ENCODE peak calls at places on chromosomes 1 and 21, in six cellular contexts. D is AG08396; E is caudate nucleus; L is smooth muscle cell of the brain vasculature; Y is NCI-H1092; P is activated effector memory CD4-positive, alpha-beta T cell treated with Interleukin-2 at 50 U/mL for 16 hours. O is an unnamed sample.

GRCh38 chr1:72037745-72038343 is 244.5 kb downstream of the NEGR1 start:
- DNase-seq in Y (no peak), L (peak), D (peak), E (no peak), P (no peak), O (no peak)

GRCh38 chr1:154320882-154321608 is at the start of gene AQP10:
- DNase-seq in P (no peak), L (no peak), Y (no peak), D (no peak), E (no peak), O (no peak)

GRCh38 chr1:200628223-200628868 is 7.8 kb upstream of the KIF14 start:
- DNase-seq in E (no peak), Y (no peak), D (no peak), L (no peak), P (no peak), O (no peak)

GRCh38 chr1:2019571-2020309 is 595 bp downstream of the GABRD start:
- DNase-seq in L (no peak), Y (no peak), E (no peak), D (no peak), P (no peak), O (no peak)

GRCh38 chr1:246632584-246633168 is 66.4 kb downstream of the CNST start:
- DNase-seq in L (no peak), Y (no peak), P (no peak), E (no peak), D (peak), O (no peak)

GRCh38 chr1:229509576-229509975 is 1.4 kb upstream of the NUP133 start:
- DNase-seq in E (no peak), Y (no peak), P (no peak), D (peak), L (no peak), O (no peak)

GRCh38 chr1:115251856-115252255 is 86.2 kb downstream of the NGF start:
- DNase-seq in Y (no peak), P (no peak), E (no peak), L (peak), D (peak), O (no peak)

GRCh38 chr1:22637952-22638445 is 1.6 kb downstream of the C1QA start:
- DNase-seq in D (no peak), Y (no peak), L (no peak), E (no peak), P (no peak), O (no peak)

GRCh38 chr1:53666566-53666965 is 72.4 kb downstream of the GLIS1 start:
- DNase-seq in P (no peak), Y (no peak), L (no peak), E (no peak), D (no peak), O (no peak)

GRCh38 chr1:29383972-29384371 is 147.7 kb downstream of the PTPRU start:
- DNase-seq in L (peak), E (no peak), P (no peak), Y (no peak), D (peak), O (no peak)

GRCh38 chr1:117346206-117346928 is 20.9 kb upstream of the MAN1A2 start:
- DNase-seq in Y (no peak), E (no peak), D (no peak), P (no peak), L (no peak), O (no peak)

GRCh38 chr21:36976882-36977651 is 10.6 kb upstream of the HLCS start:
- DNase-seq in P (no peak), Y (peak), D (peak), E (no peak), L (peak), O (no peak)

GRCh38 chr1:11178021-11179015 is 10.8 kb upstream of the ANGPTL7 start:
- DNase-seq in P (no peak), D (no peak), E (peak), Y (no peak), L (no peak), O (no peak)

GRCh38 chr1:47507140-47507539 is 69.3 kb downstream of the FOXD2 start:
- DNase-seq in L (no peak), P (no peak), Y (no peak), E (no peak), D (no peak), O (no peak)

GRCh38 chr1:113399063-113399583 is 8.8 kb downstream of the MAGI3 start:
- DNase-seq in E (no peak), D (no peak), P (no peak), L (no peak), Y (no peak), O (no peak)

GRCh38 chr1:30777906-30778155 is 20.3 kb upstream of the LAPTM5 start:
- DNase-seq in L (no peak), E (no peak), D (no peak), Y (no peak), P (no peak), O (no peak)

GRCh38 chr1:94974824-94975223 is 47.9 kb upstream of the CNN3 start:
- DNase-seq in L (no peak), E (no peak), Y (no peak), P (no peak), D (peak), O (peak)

GRCh38 chr1:193448682-193449461 is 262.5 kb upstream of the B3GALT2 start:
- DNase-seq in D (no peak), E (no peak), Y (no peak), L (no peak), P (no peak), O (no peak)

GRCh38 chr21:44380876-44381275 is 27.5 kb downstream of the TRPM2 start:
- DNase-seq in P (no peak), Y (no peak), L (no peak), E (no peak), D (no peak), O (no peak)

GRCh38 chr21:44899768-44900558 is 20.7 kb downstream of the ITGB2 start:
- DNase-seq in P (no peak), E (no peak), Y (no peak), L (no peak), D (no peak), O (no peak)

GRCh38 chr1:160629286-160630210 is 17.3 kb downstream of the SLAMF1 start:
- DNase-seq in Y (no peak), D (no peak), L (no peak), E (no peak), P (peak), O (no peak)

GRCh38 chr1:152806576-152806975 is at the start of gene LCE1C:
- DNase-seq in L (no peak), Y (no peak), E (no peak), D (no peak), P (no peak), O (no peak)

GRCh38 chr1:45863117-45863670 is 59.8 kb downstream of the MAST2 start:
- DNase-seq in E (no peak), P (no peak), L (no peak), Y (peak), D (no peak), O (no peak)

GRCh38 chr21:32119389-32119788 is 159.5 kb downstream of the MIS18A start:
- DNase-seq in E (no peak), D (no peak), L (no peak), Y (no peak), P (no peak), O (no peak)

GRCh38 chr1:172727956-172728603 is 69.2 kb downstream of the FASLG start:
- DNase-seq in E (no peak), L (no peak), D (no peak), Y (no peak), P (no peak), O (no peak)

GRCh38 chr21:43597845-43598244 is 61.4 kb downstream of the HSF2BP start:
- DNase-seq in Y (no peak), D (no peak), L (no peak), E (no peak), P (no peak), O (no peak)

GRCh38 chr1:207695943-207696342 is 51.0 kb downstream of the CR1L start:
- DNase-seq in E (no peak), L (no peak), D (no peak), Y (no peak), P (no peak), O (no peak)

GRCh38 chr1:198620951-198621824 is 17.7 kb upstream of the PTPRC start:
- DNase-seq in Y (no peak), E (no peak), P (peak), D (no peak), L (no peak), O (no peak)

GRCh38 chr21:16870116-16870515 is 642.7 kb upstream of the CXADR start:
- DNase-seq in D (no peak), L (no peak), E (no peak), Y (no peak), P (no peak), O (no peak)

O was measured in T1000.